ENCODE peak calls at places on chromosomes 5 and 9, in nine cellular contexts. V is ovary, U is upper lobe of right lung, T is left ventricle myocardium inferior, J is AG10803, G is astrocyte of the spinal cord, E is astrocyte, L is WTC11, Z is AG09319. O is an unnamed sample.

GRCh38 chr5:42569953-42570548 is 146.8 kb downstream of the GHR start:
- DNase-seq in V (no peak), E (no peak), T (no peak), L (no peak), G (no peak), J (no peak), Z (no peak), U (no peak), O (no peak)

GRCh38 chr9:118522093-118523028 is 818.2 kb downstream of the TLR4 start:
- DNase-seq in U (peak), G (peak), J (peak), T (peak), Z (peak), V (no peak), E (peak), L (peak), O (peak)

GRCh38 chr9:137407590-137408300 is 15.2 kb downstream of the EXD3 start:
- DNase-seq in L (no peak), J (peak), G (no peak), Z (no peak), U (no peak), E (no peak), T (peak), V (peak), O (no peak)

GRCh38 chr5:181248277-181248676 is 4.6 kb upstream of the RACK1 start:
- DNase-seq in U (no peak), T (no peak), J (no peak), L (no peak), G (no peak), V (peak), Z (no peak), E (no peak), O (no peak)

GRCh38 chr9:91285729-91286353 is 75.9 kb downstream of the AUH start:
- DNase-seq in U (no peak), T (no peak), V (no peak), J (no peak), G (no peak), Z (no peak), L (no peak), E (peak), O (no peak)

GRCh38 chr5:69367697-69368279 is 1.5 kb downstream of the AK6 start:
- DNase-seq in E (no peak), J (no peak), Z (no peak), U (no peak), G (no peak), T (no peak), L (no peak), V (no peak), O (no peak)

GRCh38 chr5:73333944-73334703 is 114.5 kb downstream of the FOXD1 start:
- DNase-seq in J (no peak), L (no peak), V (no peak), G (no peak), E (no peak), T (no peak), U (no peak), Z (no peak), O (no peak)

GRCh38 chr5:123441408-123441807 is 18.2 kb upstream of the CEP120 start:
- DNase-seq in J (no peak), T (no peak), Z (no peak), E (no peak), V (no peak), L (no peak), U (no peak), G (no peak), O (no peak)

GRCh38 chr5:173139631-173140030 is 4.7 kb upstream of the BNIP1 start:
- DNase-seq in T (no peak), V (no peak), L (no peak), G (no peak), E (no peak), U (no peak), Z (no peak), J (no peak), O (no peak)

GRCh38 chr9:23543420-23543819 is 282.6 kb downstream of the ELAVL2 start:
- DNase-seq in E (peak), T (no peak), G (peak), L (no peak), J (no peak), V (no peak), Z (no peak), U (no peak), O (no peak)

GRCh38 chr9:123725389-123725788 is 204.5 kb downstream of the DENND1A start:
- DNase-seq in V (no peak), E (peak), T (peak), L (peak), J (peak), U (no peak), Z (peak), G (peak), O (peak)

GRCh38 chr5:73412597-73412988 is 36.0 kb downstream of the FOXD1 start:
- DNase-seq in L (no peak), V (no peak), Z (no peak), T (no peak), E (peak), U (no peak), G (peak), J (peak), O (peak)

GRCh38 chr9:34517185-34517584 is 5.6 kb downstream of the ENHO start:
- DNase-seq in G (no peak), U (no peak), L (no peak), V (no peak), E (no peak), J (no peak), Z (no peak), T (no peak), O (no peak)

GRCh38 chr5:1912951-1913565 is 30.3 kb upstream of the IRX4 start:
- DNase-seq in Z (no peak), E (no peak), L (no peak), J (no peak), V (no peak), U (no peak), T (no peak), G (no peak), O (no peak)

GRCh38 chr5:141965071-141965470 is 3.8 kb upstream of the RNF14 start:
- DNase-seq in U (no peak), V (no peak), Z (no peak), J (no peak), E (no peak), L (no peak), T (no peak), G (no peak), O (no peak)

GRCh38 chr5:135269828-135270545 is 129.0 kb downstream of the MACROH2A1 start:
- DNase-seq in Z (no peak), L (no peak), T (no peak), G (peak), U (no peak), J (peak), V (no peak), E (peak), O (peak)

GRCh38 chr5:135016926-135017325 is 17.1 kb downstream of the PITX1 start:
- DNase-seq in J (peak), E (no peak), Z (no peak), U (peak), T (no peak), L (peak), V (peak), G (no peak), O (no peak)

GRCh38 chr9:138024831-138025291 is 147.3 kb downstream of the CACNA1B start:
- DNase-seq in L (no peak), U (no peak), T (no peak), V (no peak), J (no peak), Z (no peak), G (no peak), E (no peak), O (no peak)

GRCh38 chr9:69376651-69377050 is 51.6 kb downstream of the ENTREP1 start:
- DNase-seq in V (peak), T (no peak), E (peak), L (no peak), G (peak), U (no peak), Z (peak), J (peak), O (peak)

GRCh38 chr9:38074441-38074943 is 5.5 kb upstream of the SHB start:
- DNase-seq in J (peak), V (no peak), Z (no peak), T (no peak), U (peak), L (no peak), E (peak), G (no peak), O (peak)

GRCh38 chr5:136004436-136004835 is 24.4 kb upstream of the TGFBI start:
- DNase-seq in L (no peak), U (no peak), G (peak), Z (no peak), E (peak), V (no peak), T (no peak), J (peak), O (peak)

GRCh38 chr9:78707481-78707977 is 410.6 kb downstream of the PSAT1 start:
- DNase-seq in J (peak), U (no peak), V (no peak), E (peak), L (no peak), T (no peak), G (peak), Z (peak), O (peak)

GRCh38 chr9:116279230-116279629 is 125.6 kb downstream of the PAPPA start:
- DNase-seq in V (no peak), E (peak), U (no peak), L (peak), T (no peak), Z (no peak), J (no peak), G (peak), O (no peak)

GRCh38 chr5:76403963-76404693 is 1.0 kb downstream of the IQGAP2 start:
- DNase-seq in G (no peak), U (no peak), L (no peak), T (peak), V (no peak), Z (no peak), J (no peak), E (no peak), O (no peak)

GRCh38 chr5:68169898-68170297 is 45.7 kb upstream of the PIK3R1 start:
- DNase-seq in L (no peak), J (no peak), Z (no peak), E (no peak), U (no peak), G (peak), T (peak), V (peak), O (no peak)

GRCh38 chr9:15915711-15916110 is 362.9 kb downstream of the CCDC171 start:
- DNase-seq in L (no peak), E (no peak), J (no peak), U (no peak), Z (no peak), V (no peak), T (no peak), G (peak), O (no peak)

DNA sequence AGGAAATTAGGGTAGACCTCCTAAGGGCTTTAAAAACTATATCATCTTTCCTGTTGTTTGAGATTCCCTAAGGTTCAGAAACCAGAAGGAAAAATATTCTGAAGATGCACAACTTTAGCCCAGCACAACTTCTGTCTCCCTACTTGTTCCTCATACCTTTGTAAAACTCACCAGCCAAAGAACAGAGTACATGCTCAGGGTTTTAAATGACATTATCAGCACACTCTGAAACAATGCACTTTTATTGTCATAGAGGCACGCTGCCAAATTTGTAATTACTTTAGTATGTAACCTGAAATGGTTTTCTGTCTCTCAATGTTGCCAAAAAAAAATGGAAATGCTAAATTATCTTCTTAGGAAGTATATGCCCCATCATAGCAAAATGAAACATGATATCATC is 383.6 kb upstream of the CDH6 start:
- DNase-seq in Z (no peak), G (no peak), V (no peak), J (no peak), U (no peak), E (no peak), L (no peak), T (no peak), O (no peak)
- TF ChIP-seq CTCF in Z (no peak), G (no peak), V (no peak), J (no peak), U (no peak), E (no peak), L (no peak), T (no peak), O (no peak)

DNA sequence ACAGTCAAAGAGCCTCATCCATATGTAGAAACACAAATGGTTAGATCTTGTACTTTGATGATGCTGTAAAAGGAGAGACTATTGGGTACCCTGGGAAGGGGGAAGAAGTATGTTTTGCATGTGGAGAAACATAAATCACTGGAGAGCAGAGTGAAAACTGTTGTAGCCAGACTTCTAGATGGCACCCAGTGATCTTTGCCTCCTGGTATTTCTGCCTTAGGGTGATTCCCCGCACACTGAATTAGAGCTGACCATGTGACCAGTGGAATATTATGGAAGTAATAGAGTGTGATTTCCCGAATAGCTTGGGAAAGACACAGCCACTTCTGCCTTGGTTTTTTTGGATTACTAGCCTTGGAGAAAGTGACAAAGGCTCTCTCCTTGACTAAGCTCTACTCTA is 174.3 kb downstream of the LPAR1 start:
- DNase-seq in Z (no peak), T (no peak), V (no peak), E (no peak), J (no peak), L (no peak), G (no peak), U (no peak), O (no peak)
- TF ChIP-seq CTCF in Z (no peak), T (no peak), V (no peak), E (no peak), J (no peak), L (no peak), G (no peak), U (no peak), O (no peak)

DNA sequence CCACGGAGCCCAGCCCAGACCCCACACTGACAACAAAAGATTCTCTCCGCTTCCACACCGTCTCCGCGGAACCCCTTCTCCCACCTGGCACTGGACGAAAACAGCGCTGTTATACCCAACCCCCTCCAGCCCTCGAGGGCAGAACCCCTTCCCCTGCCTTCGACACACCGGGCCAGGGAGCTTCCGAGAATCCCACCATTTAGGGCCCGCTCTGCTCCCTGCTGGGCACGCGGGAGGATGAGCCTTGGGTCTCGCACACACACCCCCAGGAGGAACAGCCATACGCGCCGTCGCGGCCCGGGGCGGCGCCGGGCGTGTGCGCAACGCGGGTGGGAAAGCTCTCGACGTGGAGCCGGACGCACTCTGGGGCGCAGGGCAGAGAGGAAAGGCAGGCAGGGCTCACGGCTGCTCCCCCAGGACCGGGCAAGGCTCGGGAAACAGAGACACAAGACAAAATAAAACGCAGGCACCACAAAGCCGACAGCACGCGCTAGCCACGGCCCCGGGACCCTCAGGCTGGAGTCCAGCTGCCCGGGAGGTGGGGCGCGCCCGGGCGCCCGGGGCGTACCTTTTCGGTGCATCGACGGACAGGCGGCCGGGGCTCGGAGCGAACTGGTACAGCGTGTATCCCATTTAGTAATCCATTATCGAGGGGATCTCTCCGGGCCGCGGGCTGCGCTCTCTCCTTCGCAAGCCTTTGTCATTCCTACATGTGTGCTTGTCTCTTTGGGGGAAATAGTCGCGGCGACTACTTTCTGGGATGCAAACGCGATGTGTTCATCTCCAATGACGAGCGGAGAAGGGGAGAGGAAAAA is 799 bp downstream of the SEMA6A start:
- DNase-seq in E (no peak), L (peak), V (peak), T (peak), U (peak), J (no peak), G (peak), Z (no peak), O (no peak)
- TF ChIP-seq CTCF in E (no peak), L (no peak), V (no peak), T (no peak), U (no peak), J (no peak), G (no peak), Z (no peak), O (no peak)

GRCh38 chr5:60822285-60822556 is 21.8 kb downstream of the ELOVL7 start:
- DNase-seq in G (no peak), L (no peak), J (no peak), U (no peak), V (no peak), Z (no peak), E (no peak), T (no peak), O (no peak)
- TF ChIP-seq CTCF in G (no peak), L (no peak), J (no peak), U (no peak), V (no peak), Z (no peak), E (no peak), T (no peak), O (no peak)

DNA sequence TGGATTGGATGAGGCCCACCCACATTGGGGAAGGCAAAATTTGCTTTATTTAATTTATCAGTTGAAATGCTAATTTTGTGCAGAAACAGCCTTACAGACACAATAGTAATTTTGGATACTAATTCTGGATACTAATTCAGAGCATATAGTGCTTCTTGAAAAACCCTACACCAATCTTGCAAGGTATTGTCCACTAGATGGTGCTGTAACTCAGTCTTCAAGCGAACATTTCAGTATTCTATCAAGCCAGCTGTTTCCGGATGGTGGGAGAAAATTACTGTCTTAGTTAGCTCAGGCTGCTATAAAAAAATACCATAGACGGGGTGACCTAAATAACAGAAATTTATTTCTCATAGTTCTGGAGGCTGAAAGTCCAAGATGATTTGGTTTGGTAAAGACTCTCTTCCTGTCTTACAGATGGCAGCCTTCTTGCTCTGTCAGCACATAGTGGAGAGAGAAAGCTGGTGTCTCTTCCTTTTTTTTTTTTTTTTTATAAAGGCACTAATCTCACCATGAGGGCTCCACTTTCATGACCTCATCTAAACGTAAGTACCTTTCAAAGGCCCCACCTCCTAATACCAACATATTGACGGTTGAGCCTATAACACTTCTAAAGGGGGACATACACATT is 1306.5 kb upstream of the CDH9 start:
- DNase-seq in E (peak), G (peak), V (no peak), Z (no peak), L (no peak), J (no peak), T (no peak), U (no peak), O (no peak)
- TF ChIP-seq CTCF in E (peak), G (peak), V (no peak), Z (no peak), L (peak), J (no peak), T (peak), U (peak), O (peak)

GRCh38 chr9:95077766-95078382 is 239.6 kb downstream of the FANCC start:
- DNase-seq in T (no peak), Z (no peak), L (no peak), V (peak), U (peak), J (no peak), G (no peak), E (no peak), O (no peak)

GRCh38 chr9:95076696-95077052 is 240.8 kb downstream of the FANCC start:
- DNase-seq in V (no peak), J (no peak), Z (no peak), L (no peak), E (no peak), T (no peak), U (no peak), G (no peak), O (no peak)

GRCh38 chr9:95078516-95078915 is 239.0 kb downstream of the FANCC start:
- DNase-seq in T (no peak), Z (no peak), L (no peak), J (no peak), U (peak), G (no peak), E (no peak), V (peak), O (no peak)

GRCh38 chr9:95075700-95076099 is 241.8 kb downstream of the FANCC start:
- DNase-seq in G (no peak), V (no peak), Z (no peak), U (peak), L (no peak), T (no peak), E (no peak), J (no peak), O (no peak)

GRCh38 chr9:95077053-95077765 is 240.3 kb downstream of the FANCC start:
- DNase-seq in V (peak), E (no peak), L (no peak), G (no peak), J (no peak), U (peak), T (no peak), Z (no peak), O (no peak)
- TF ChIP-seq CTCF in V (no peak), E (no peak), L (no peak), G (peak), J (no peak), U (peak), T (peak), Z (no peak), O (no peak)

GRCh38 chr5:129114539-129115193 is 20.1 kb downstream of the ISOC1 start:
- DNase-seq in U (no peak), T (no peak), E (no peak), L (no peak), J (no peak), Z (no peak), G (no peak), V (no peak), O (no peak)

GRCh38 chr5:129111351-129111750 is 16.8 kb downstream of the ISOC1 start:
- DNase-seq in Z (no peak), G (no peak), V (no peak), J (no peak), E (no peak), L (no peak), T (no peak), U (no peak), O (no peak)

GRCh38 chr5:129112295-129112694 is 17.7 kb downstream of the ISOC1 start:
- DNase-seq in Z (no peak), J (no peak), L (no peak), U (no peak), E (no peak), T (no peak), G (no peak), V (no peak), O (no peak)

GRCh38 chr5:129115680-129116079 is 21.1 kb downstream of the ISOC1 start:
- DNase-seq in U (no peak), J (no peak), T (no peak), V (no peak), G (no peak), E (no peak), L (no peak), Z (no peak), O (no peak)

DNA sequence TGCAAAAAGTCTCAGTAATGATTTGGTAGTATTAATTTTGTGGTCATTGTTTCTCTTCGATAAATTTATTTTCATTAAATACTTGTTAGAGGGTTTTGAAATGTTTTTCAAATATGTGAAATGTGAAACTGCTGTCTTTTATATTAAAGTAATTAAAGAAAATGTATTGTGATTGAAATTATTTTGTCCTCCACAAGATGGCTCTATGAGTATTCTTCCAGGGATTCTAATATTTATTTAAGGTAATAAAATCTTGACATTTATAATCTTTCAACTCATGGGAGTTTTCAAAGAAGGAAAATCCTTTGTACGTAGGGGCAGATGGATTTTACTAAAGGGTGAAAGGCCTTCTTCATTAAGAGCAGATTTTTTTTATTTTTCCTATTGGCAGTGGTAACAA is 19.3 kb downstream of the ISOC1 start:
- DNase-seq in U (no peak), L (no peak), G (no peak), J (no peak), Z (no peak), V (no peak), E (no peak), T (no peak), O (no peak)
- TF ChIP-seq CTCF in U (no peak), L (no peak), G (no peak), J (no peak), Z (no peak), V (no peak), E (no peak), T (peak), O (peak)

GRCh38 chr9:7186175-7186574 is 428.4 kb downstream of the KDM4C start:
- DNase-seq in V (no peak), E (no peak), Z (no peak), T (no peak), U (no peak), L (peak), J (no peak), G (no peak), O (peak)
- TF ChIP-seq CTCF in V (no peak), E (peak), Z (peak), T (peak), U (peak), L (peak), J (peak), G (peak), O (peak)

O was measured in HFFc6.